ENCODE peak calls at places on chromosome 11, in nine cellular contexts. One of them, this sample, is unnamed.

GRCh38 chr11:95108671-95109551 is 19.3 kb downstream of the ENDOD1 start:
- DNase-seq in coronary artery: no peak
- DNase-seq in sigmoid colon: no peak
- DNase-seq in Peyer's patch: no peak
- DNase-seq in body of pancreas: no peak
- DNase-seq in AG04450: no peak
- DNase-seq in astrocyte of the cerebellum: no peak
- DNase-seq in lower lobe of right lung: no peak
- DNase-seq in fibroblast of villous mesenchyme: peak
- DNase-seq in this sample: peak

GRCh38 chr11:105821781-105822180 is 200.3 kb downstream of the MSANTD4 start:
- DNase-seq in fibroblast of villous mesenchyme: no peak
- DNase-seq in lower lobe of right lung: no peak
- DNase-seq in body of pancreas: no peak
- DNase-seq in astrocyte of the cerebellum: no peak
- DNase-seq in sigmoid colon: no peak
- DNase-seq in Peyer's patch: no peak
- DNase-seq in AG04450: no peak
- DNase-seq in coronary artery: no peak
- DNase-seq in this sample: no peak

GRCh38 chr11:72321381-72321996 is 77.5 kb upstream of the PHOX2A start:
- DNase-seq in sigmoid colon: no peak
- DNase-seq in coronary artery: no peak
- DNase-seq in Peyer's patch: no peak
- DNase-seq in AG04450: no peak
- DNase-seq in body of pancreas: no peak
- DNase-seq in lower lobe of right lung: no peak
- DNase-seq in astrocyte of the cerebellum: no peak
- DNase-seq in fibroblast of villous mesenchyme: peak
- DNase-seq in this sample: peak

GRCh38 chr11:128195057-128195751 is 392.2 kb downstream of the ETS1 start:
- DNase-seq in lower lobe of right lung: no peak
- DNase-seq in astrocyte of the cerebellum: no peak
- DNase-seq in body of pancreas: no peak
- DNase-seq in AG04450: no peak
- DNase-seq in coronary artery: no peak
- DNase-seq in Peyer's patch: peak
- DNase-seq in fibroblast of villous mesenchyme: no peak
- DNase-seq in sigmoid colon: no peak
- DNase-seq in this sample: peak

GRCh38 chr11:130218501-130218900 is 58.9 kb downstream of the ST14 start:
- DNase-seq in body of pancreas: no peak
- DNase-seq in lower lobe of right lung: peak
- DNase-seq in sigmoid colon: no peak
- DNase-seq in coronary artery: no peak
- DNase-seq in astrocyte of the cerebellum: no peak
- DNase-seq in Peyer's patch: no peak
- DNase-seq in fibroblast of villous mesenchyme: no peak
- DNase-seq in AG04450: no peak
- DNase-seq in this sample: no peak

GRCh38 chr11:116861539-116861938 is 24.1 kb upstream of the APOA1 start:
- DNase-seq in coronary artery: no peak
- DNase-seq in fibroblast of villous mesenchyme: no peak
- DNase-seq in sigmoid colon: no peak
- DNase-seq in body of pancreas: no peak
- DNase-seq in lower lobe of right lung: no peak
- DNase-seq in astrocyte of the cerebellum: no peak
- DNase-seq in Peyer's patch: no peak
- DNase-seq in AG04450: no peak
- DNase-seq in this sample: peak

GRCh38 chr11:104650234-104650633 is 248.0 kb downstream of the CASP12 start:
- DNase-seq in body of pancreas: no peak
- DNase-seq in sigmoid colon: no peak
- DNase-seq in fibroblast of villous mesenchyme: no peak
- DNase-seq in AG04450: no peak
- DNase-seq in lower lobe of right lung: no peak
- DNase-seq in Peyer's patch: no peak
- DNase-seq in astrocyte of the cerebellum: no peak
- DNase-seq in coronary artery: no peak
- DNase-seq in this sample: no peak

GRCh38 chr11:14189874-14190273 is 169.1 kb downstream of the RRAS2 start:
- DNase-seq in fibroblast of villous mesenchyme: peak
- DNase-seq in coronary artery: peak
- DNase-seq in Peyer's patch: no peak
- DNase-seq in AG04450: no peak
- DNase-seq in body of pancreas: peak
- DNase-seq in lower lobe of right lung: no peak
- DNase-seq in sigmoid colon: peak
- DNase-seq in astrocyte of the cerebellum: no peak
- DNase-seq in this sample: peak

GRCh38 chr11:12189543-12190235 is 79.3 kb downstream of the MICAL2 start:
- DNase-seq in coronary artery: peak
- DNase-seq in astrocyte of the cerebellum: no peak
- DNase-seq in lower lobe of right lung: no peak
- DNase-seq in fibroblast of villous mesenchyme: no peak
- DNase-seq in AG04450: no peak
- DNase-seq in Peyer's patch: no peak
- DNase-seq in body of pancreas: no peak
- DNase-seq in sigmoid colon: no peak
- DNase-seq in this sample: no peak

GRCh38 chr11:113951487-113951886 is 23.4 kb upstream of the HTR3A start:
- DNase-seq in sigmoid colon: no peak
- DNase-seq in body of pancreas: no peak
- DNase-seq in AG04450: no peak
- DNase-seq in fibroblast of villous mesenchyme: no peak
- DNase-seq in lower lobe of right lung: no peak
- DNase-seq in Peyer's patch: no peak
- DNase-seq in astrocyte of the cerebellum: no peak
- DNase-seq in coronary artery: no peak
- DNase-seq in this sample: no peak

GRCh38 chr11:131908316-131908715 is 537.9 kb downstream of the NTM start:
- DNase-seq in Peyer's patch: no peak
- DNase-seq in coronary artery: no peak
- DNase-seq in astrocyte of the cerebellum: no peak
- DNase-seq in AG04450: no peak
- DNase-seq in sigmoid colon: no peak
- DNase-seq in body of pancreas: no peak
- DNase-seq in fibroblast of villous mesenchyme: no peak
- DNase-seq in lower lobe of right lung: no peak
- DNase-seq in this sample: no peak

GRCh38 chr11:82936261-82936660 is 34.7 kb downstream of the DDIAS start:
- DNase-seq in lower lobe of right lung: no peak
- DNase-seq in astrocyte of the cerebellum: no peak
- DNase-seq in AG04450: no peak
- DNase-seq in Peyer's patch: no peak
- DNase-seq in coronary artery: no peak
- DNase-seq in body of pancreas: no peak
- DNase-seq in fibroblast of villous mesenchyme: no peak
- DNase-seq in sigmoid colon: no peak
- DNase-seq in this sample: peak

GRCh38 chr11:62547691-62548281 is 1.2 kb upstream of the AHNAK start:
- DNase-seq in body of pancreas: peak
- DNase-seq in Peyer's patch: no peak
- DNase-seq in fibroblast of villous mesenchyme: no peak
- DNase-seq in lower lobe of right lung: no peak
- DNase-seq in astrocyte of the cerebellum: no peak
- DNase-seq in sigmoid colon: peak
- DNase-seq in AG04450: no peak
- DNase-seq in coronary artery: no peak
- DNase-seq in this sample: no peak
- H3K4me3 ChIP-seq in body of pancreas: no peak
- H3K4me3 ChIP-seq in Peyer's patch: peak
- H3K4me3 ChIP-seq in fibroblast of villous mesenchyme: peak
- H3K4me3 ChIP-seq in lower lobe of right lung: peak
- H3K4me3 ChIP-seq in astrocyte of the cerebellum: peak
- H3K4me3 ChIP-seq in sigmoid colon: peak
- H3K4me3 ChIP-seq in AG04450: peak
- H3K4me3 ChIP-seq in coronary artery: peak
- H3K4me3 ChIP-seq in this sample: peak

DNA sequence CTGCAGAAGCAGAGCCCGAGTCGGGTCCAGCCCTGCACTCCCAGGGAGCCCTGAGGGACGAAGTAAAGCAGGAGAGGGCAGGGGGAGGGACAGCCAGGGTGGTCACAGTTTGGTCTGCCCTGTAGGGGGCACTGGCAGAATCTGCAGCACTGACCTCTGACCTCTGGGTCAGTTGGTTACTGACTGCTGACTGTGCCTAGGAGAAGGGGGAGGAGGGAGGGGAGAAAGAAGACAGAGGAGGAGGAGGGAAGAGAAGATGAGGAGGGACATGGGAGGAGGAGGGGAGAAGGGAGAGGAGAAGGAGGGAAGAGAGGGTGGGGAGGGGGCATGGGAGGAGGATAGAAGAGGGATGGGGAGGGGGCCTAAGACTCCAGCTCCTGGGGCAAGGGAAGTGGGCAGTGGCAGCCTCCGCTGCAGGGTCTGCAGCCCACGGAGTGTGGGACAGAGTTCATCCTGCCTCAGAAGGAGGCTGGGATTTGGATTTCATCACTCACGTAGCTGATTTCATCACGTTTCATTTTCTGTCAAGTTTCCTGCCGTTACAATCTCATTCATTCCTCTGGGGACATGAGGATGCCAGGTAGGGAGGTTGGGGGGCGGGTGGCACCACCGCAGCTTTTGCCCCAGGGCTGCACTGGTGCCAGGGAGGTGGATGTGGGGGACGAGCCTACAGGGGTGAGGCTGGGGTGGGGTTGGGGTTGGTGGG is 55.2 kb downstream of the FLRT1 start:
- DNase-seq in coronary artery: no peak
- DNase-seq in AG04450: no peak
- DNase-seq in sigmoid colon: no peak
- DNase-seq in Peyer's patch: no peak
- DNase-seq in body of pancreas: no peak
- DNase-seq in lower lobe of right lung: no peak
- DNase-seq in astrocyte of the cerebellum: no peak
- DNase-seq in fibroblast of villous mesenchyme: peak
- DNase-seq in this sample: peak
- TF ChIP-seq CTCF in coronary artery: no peak
- TF ChIP-seq CTCF in AG04450: no peak
- TF ChIP-seq CTCF in sigmoid colon: no peak
- TF ChIP-seq CTCF in Peyer's patch: no peak
- TF ChIP-seq CTCF in body of pancreas: no peak
- TF ChIP-seq CTCF in lower lobe of right lung: no peak
- TF ChIP-seq CTCF in astrocyte of the cerebellum: no peak
- TF ChIP-seq CTCF in fibroblast of villous mesenchyme: no peak
- TF ChIP-seq CTCF in this sample: peak

GRCh38 chr11:2558402-2558801 is 113.6 kb downstream of the KCNQ1 start:
- DNase-seq in body of pancreas: no peak
- DNase-seq in Peyer's patch: no peak
- DNase-seq in astrocyte of the cerebellum: no peak
- DNase-seq in AG04450: no peak
- DNase-seq in lower lobe of right lung: peak
- DNase-seq in sigmoid colon: peak
- DNase-seq in coronary artery: no peak
- DNase-seq in fibroblast of villous mesenchyme: no peak
- DNase-seq in this sample: no peak
- H3K4me3 ChIP-seq in body of pancreas: no peak
- H3K4me3 ChIP-seq in Peyer's patch: no peak
- H3K4me3 ChIP-seq in astrocyte of the cerebellum: no peak
- H3K4me3 ChIP-seq in AG04450: no peak
- H3K4me3 ChIP-seq in lower lobe of right lung: no peak
- H3K4me3 ChIP-seq in sigmoid colon: no peak
- H3K4me3 ChIP-seq in coronary artery: no peak
- H3K4me3 ChIP-seq in fibroblast of villous mesenchyme: no peak
- H3K4me3 ChIP-seq in this sample: no peak

DNA sequence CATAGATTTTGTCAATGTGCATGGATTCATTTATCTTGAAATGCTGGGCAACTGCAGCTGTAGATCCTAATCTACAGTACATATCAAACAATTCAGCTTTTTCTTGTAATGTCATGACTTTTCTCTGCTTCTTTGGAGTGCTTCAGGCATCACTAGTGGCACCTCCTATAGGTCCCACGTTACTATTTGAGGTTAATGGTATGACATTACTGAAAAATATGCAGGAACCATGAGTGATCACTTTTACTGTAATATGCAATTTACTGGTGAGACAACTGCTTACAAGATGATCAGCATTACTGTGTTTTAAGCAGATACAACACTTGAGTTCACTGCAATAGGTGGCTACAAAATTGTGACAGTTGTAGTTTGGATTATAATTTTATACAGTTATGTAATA is 3.0 kb downstream of the CENATAC start:
- DNase-seq in fibroblast of villous mesenchyme: no peak
- DNase-seq in lower lobe of right lung: no peak
- DNase-seq in sigmoid colon: no peak
- DNase-seq in astrocyte of the cerebellum: no peak
- DNase-seq in AG04450: no peak
- DNase-seq in body of pancreas: no peak
- DNase-seq in Peyer's patch: no peak
- DNase-seq in coronary artery: no peak
- DNase-seq in this sample: peak
- TF ChIP-seq CTCF in fibroblast of villous mesenchyme: no peak
- TF ChIP-seq CTCF in lower lobe of right lung: no peak
- TF ChIP-seq CTCF in sigmoid colon: no peak
- TF ChIP-seq CTCF in astrocyte of the cerebellum: no peak
- TF ChIP-seq CTCF in AG04450: no peak
- TF ChIP-seq CTCF in body of pancreas: no peak
- TF ChIP-seq CTCF in Peyer's patch: no peak
- TF ChIP-seq CTCF in coronary artery: no peak
- TF ChIP-seq CTCF in this sample: no peak

DNA sequence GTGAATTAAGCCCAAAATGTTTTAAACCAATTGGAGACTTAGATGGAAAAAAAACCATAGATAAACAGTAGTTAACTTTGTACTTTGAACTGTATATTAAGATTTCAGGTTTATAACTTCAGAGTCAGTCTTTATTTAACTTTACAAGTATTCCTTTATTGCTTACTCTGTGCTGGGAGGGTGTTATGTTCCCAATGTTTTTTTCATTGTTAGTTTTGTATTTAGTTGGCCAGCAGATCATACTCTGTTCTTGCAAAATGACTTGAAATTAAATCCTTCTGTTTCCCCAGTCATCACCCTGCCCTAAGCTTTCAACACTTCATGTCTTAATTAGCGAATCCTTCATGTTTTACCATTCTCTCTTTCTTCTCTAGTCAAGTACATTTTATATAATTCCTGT is 25.3 kb downstream of the SIK2 start:
- DNase-seq in lower lobe of right lung: no peak
- DNase-seq in Peyer's patch: no peak
- DNase-seq in sigmoid colon: no peak
- DNase-seq in AG04450: no peak
- DNase-seq in coronary artery: no peak
- DNase-seq in astrocyte of the cerebellum: no peak
- DNase-seq in body of pancreas: no peak
- DNase-seq in fibroblast of villous mesenchyme: peak
- DNase-seq in this sample: peak
- H3K4me3 ChIP-seq in lower lobe of right lung: no peak
- H3K4me3 ChIP-seq in Peyer's patch: peak
- H3K4me3 ChIP-seq in sigmoid colon: no peak
- H3K4me3 ChIP-seq in AG04450: no peak
- H3K4me3 ChIP-seq in coronary artery: no peak
- H3K4me3 ChIP-seq in astrocyte of the cerebellum: no peak
- H3K4me3 ChIP-seq in body of pancreas: no peak
- H3K4me3 ChIP-seq in fibroblast of villous mesenchyme: no peak
- H3K4me3 ChIP-seq in this sample: no peak

DNA sequence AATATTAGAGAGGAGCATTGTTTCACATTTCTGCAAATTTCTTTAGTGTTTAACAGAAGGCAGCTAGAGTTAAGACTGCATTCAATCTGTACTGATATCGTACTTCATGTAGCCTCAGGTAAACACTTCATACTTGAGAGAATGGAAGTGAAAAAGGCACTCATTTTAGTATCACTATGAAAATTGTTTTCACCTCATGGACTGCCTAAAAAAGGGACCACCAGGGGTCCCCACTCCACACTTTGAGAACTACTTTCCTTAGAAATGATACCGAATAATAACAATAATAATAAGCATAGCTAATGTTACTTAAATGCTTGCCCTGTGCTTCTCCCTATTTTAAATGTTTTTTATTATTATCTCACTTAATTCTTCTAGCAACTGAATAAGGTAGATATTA is 95.1 kb downstream of the BLID start:
- DNase-seq in lower lobe of right lung: no peak
- DNase-seq in Peyer's patch: no peak
- DNase-seq in fibroblast of villous mesenchyme: peak
- DNase-seq in astrocyte of the cerebellum: no peak
- DNase-seq in sigmoid colon: no peak
- DNase-seq in AG04450: no peak
- DNase-seq in coronary artery: no peak
- DNase-seq in body of pancreas: peak
- DNase-seq in this sample: peak
- TF ChIP-seq CTCF in lower lobe of right lung: no peak
- TF ChIP-seq CTCF in Peyer's patch: peak
- TF ChIP-seq CTCF in fibroblast of villous mesenchyme: peak
- TF ChIP-seq CTCF in astrocyte of the cerebellum: peak
- TF ChIP-seq CTCF in sigmoid colon: peak
- TF ChIP-seq CTCF in AG04450: peak
- TF ChIP-seq CTCF in coronary artery: no peak
- TF ChIP-seq CTCF in body of pancreas: peak
- TF ChIP-seq CTCF in this sample: peak